ENCODE peak calls at places on chromosome X, in six cellular contexts. One of them, this sample, is unnamed. For H3K4me1, the result is how much of the 10 kb centered on the place peaks cover.

GRCh38 chrX:48590203-48591103 is 6.8 kb upstream of the WDR13 start:
- DNase-seq in IMR-90: no peak
- DNase-seq in neural progenitor cell: no peak
- DNase-seq in Karpas-422: no peak
- DNase-seq in fibroblast of lung: peak
- DNase-seq in colonic mucosa: no peak
- DNase-seq in this sample: no peak

GRCh38 chrX:85084770-85085393 is 81.2 kb downstream of the APOOL start:
- DNase-seq in IMR-90: peak
- DNase-seq in neural progenitor cell: peak
- DNase-seq in Karpas-422: peak
- DNase-seq in fibroblast of lung: peak
- DNase-seq in colonic mucosa: peak
- DNase-seq in this sample: peak

GRCh38 chrX:42119076-42119475 is 195.7 kb upstream of the CASK start:
- DNase-seq in fibroblast of lung: peak
- DNase-seq in neural progenitor cell: no peak
- DNase-seq in Karpas-422: no peak
- DNase-seq in IMR-90: peak
- DNase-seq in colonic mucosa: no peak
- DNase-seq in this sample: peak

GRCh38 chrX:135477576-135477975 is 42.9 kb upstream of the INTS6L start:
- DNase-seq in colonic mucosa: peak
- DNase-seq in IMR-90: peak
- DNase-seq in neural progenitor cell: peak
- DNase-seq in fibroblast of lung: peak
- DNase-seq in Karpas-422: peak
- DNase-seq in this sample: peak

GRCh38 chrX:103310592-103311400 is at the start of gene BEX2:
- DNase-seq in fibroblast of lung: peak
- DNase-seq in neural progenitor cell: peak
- DNase-seq in colonic mucosa: peak
- DNase-seq in Karpas-422: peak
- DNase-seq in IMR-90: no peak
- DNase-seq in this sample: peak

GRCh38 chrX:30900227-30900626 is 11.2 kb upstream of the TAB3 start:
- DNase-seq in fibroblast of lung: no peak
- DNase-seq in IMR-90: no peak
- DNase-seq in Karpas-422: no peak
- DNase-seq in colonic mucosa: no peak
- DNase-seq in neural progenitor cell: no peak
- DNase-seq in this sample: no peak

GRCh38 chrX:86148024-86148511 is at the start of gene DACH2:
- DNase-seq in colonic mucosa: peak
- DNase-seq in Karpas-422: no peak
- DNase-seq in IMR-90: peak
- DNase-seq in neural progenitor cell: peak
- DNase-seq in fibroblast of lung: peak
- DNase-seq in this sample: peak

GRCh38 chrX:270848-271367 is 10.3 kb upstream of the PLCXD1 start:
- DNase-seq in colonic mucosa: no peak
- DNase-seq in IMR-90: no peak
- DNase-seq in fibroblast of lung: no peak
- DNase-seq in Karpas-422: no peak
- DNase-seq in neural progenitor cell: no peak
- DNase-seq in this sample: no peak

GRCh38 chrX:39818071-39818470 is 279.7 kb downstream of the BCOR start:
- DNase-seq in IMR-90: no peak
- DNase-seq in neural progenitor cell: no peak
- DNase-seq in Karpas-422: no peak
- DNase-seq in fibroblast of lung: no peak
- DNase-seq in colonic mucosa: no peak
- DNase-seq in this sample: no peak

GRCh38 chrX:112513154-112513553 is 166.6 kb downstream of the LHFPL1 start:
- DNase-seq in colonic mucosa: no peak
- DNase-seq in IMR-90: peak
- DNase-seq in Karpas-422: no peak
- DNase-seq in neural progenitor cell: no peak
- DNase-seq in fibroblast of lung: no peak
- DNase-seq in this sample: peak

GRCh38 chrX:29903365-29903764 is 312.0 kb upstream of the MAGEB2 start:
- DNase-seq in neural progenitor cell: no peak
- DNase-seq in fibroblast of lung: peak
- DNase-seq in IMR-90: peak
- DNase-seq in colonic mucosa: no peak
- DNase-seq in Karpas-422: no peak
- DNase-seq in this sample: peak

GRCh38 chrX:7120578-7121219 is 26.8 kb upstream of the STS start:
- DNase-seq in fibroblast of lung: peak
- DNase-seq in colonic mucosa: no peak
- DNase-seq in neural progenitor cell: no peak
- DNase-seq in IMR-90: peak
- DNase-seq in Karpas-422: no peak
- DNase-seq in this sample: peak

GRCh38 chrX:28498658-28499057 is 88.6 kb upstream of the IL1RAPL1 start:
- DNase-seq in IMR-90: peak
- DNase-seq in Karpas-422: no peak
- DNase-seq in fibroblast of lung: peak
- DNase-seq in colonic mucosa: no peak
- DNase-seq in neural progenitor cell: peak
- DNase-seq in this sample: peak

GRCh38 chrX:150229030-150229429 is 134.1 kb upstream of the MAMLD1 start:
- DNase-seq in fibroblast of lung: no peak
- DNase-seq in IMR-90: no peak
- DNase-seq in Karpas-422: no peak
- DNase-seq in neural progenitor cell: no peak
- DNase-seq in colonic mucosa: peak
- DNase-seq in this sample: no peak

GRCh38 chrX:141733371-141733770 is 34.8 kb upstream of the SPANXD start:
- DNase-seq in Karpas-422: no peak
- DNase-seq in colonic mucosa: no peak
- DNase-seq in fibroblast of lung: peak
- DNase-seq in neural progenitor cell: no peak
- DNase-seq in IMR-90: peak
- DNase-seq in this sample: peak

GRCh38 chrX:23840674-23841073 is 57.7 kb downstream of the SAT1 start:
- DNase-seq in IMR-90: no peak
- DNase-seq in neural progenitor cell: peak
- DNase-seq in fibroblast of lung: no peak
- DNase-seq in colonic mucosa: peak
- DNase-seq in Karpas-422: no peak
- DNase-seq in this sample: no peak

GRCh38 chrX:110851780-110852179 is 56.2 kb upstream of the CHRDL1 start:
- DNase-seq in neural progenitor cell: no peak
- DNase-seq in fibroblast of lung: peak
- DNase-seq in colonic mucosa: no peak
- DNase-seq in Karpas-422: no peak
- DNase-seq in IMR-90: peak
- DNase-seq in this sample: peak

GRCh38 chrX:4935387-4935786 is 1221.9 kb upstream of the PRKX start:
- DNase-seq in Karpas-422: no peak
- DNase-seq in neural progenitor cell: no peak
- DNase-seq in colonic mucosa: no peak
- DNase-seq in fibroblast of lung: no peak
- DNase-seq in IMR-90: no peak
- DNase-seq in this sample: no peak

GRCh38 chrX:155966876-155967275 is 30.6 kb upstream of the IL9R start:
- DNase-seq in colonic mucosa: no peak
- DNase-seq in fibroblast of lung: no peak
- DNase-seq in Karpas-422: peak
- DNase-seq in IMR-90: no peak
- DNase-seq in neural progenitor cell: peak
- DNase-seq in this sample: peak

GRCh38 chrX:37910186-37910585 is 62.8 kb upstream of the DYNLT3 start:
- DNase-seq in fibroblast of lung: no peak
- DNase-seq in IMR-90: no peak
- DNase-seq in colonic mucosa: no peak
- DNase-seq in neural progenitor cell: no peak
- DNase-seq in Karpas-422: no peak
- DNase-seq in this sample: no peak

GRCh38 chrX:152733261-152733975 is at the start of the genes CSAG1 and MAGEA12:
- DNase-seq in Karpas-422: no peak
- DNase-seq in colonic mucosa: no peak
- DNase-seq in IMR-90: no peak
- DNase-seq in fibroblast of lung: no peak
- DNase-seq in neural progenitor cell: no peak
- DNase-seq in this sample: no peak

GRCh38 chrX:39928704-39929439 is 168.9 kb downstream of the BCOR start:
- DNase-seq in fibroblast of lung: no peak
- DNase-seq in neural progenitor cell: no peak
- DNase-seq in IMR-90: no peak
- DNase-seq in colonic mucosa: no peak
- DNase-seq in Karpas-422: no peak
- DNase-seq in this sample: peak

GRCh38 chrX:39416547-39417262 is 615.4 kb downstream of the MID1IP1 start:
- DNase-seq in colonic mucosa: no peak
- DNase-seq in fibroblast of lung: no peak
- DNase-seq in Karpas-422: no peak
- DNase-seq in neural progenitor cell: no peak
- DNase-seq in IMR-90: no peak
- DNase-seq in this sample: no peak

GRCh38 chrX:19344207-19344534 is 444 bp downstream of the PDHA1 start:
- DNase-seq in Karpas-422: peak
- DNase-seq in neural progenitor cell: no peak
- DNase-seq in fibroblast of lung: no peak
- DNase-seq in colonic mucosa: no peak
- DNase-seq in IMR-90: no peak
- DNase-seq in this sample: peak

GRCh38 chrX:19343462-19344206 is at the start of gene PDHA1:
- DNase-seq in IMR-90: peak
- DNase-seq in neural progenitor cell: peak
- DNase-seq in colonic mucosa: peak
- DNase-seq in Karpas-422: peak
- DNase-seq in fibroblast of lung: peak
- DNase-seq in this sample: peak

GRCh38 chrX:19343085-19343461 is 654 bp upstream of the PDHA1 start:
- DNase-seq in IMR-90: no peak
- DNase-seq in Karpas-422: peak
- DNase-seq in fibroblast of lung: no peak
- DNase-seq in colonic mucosa: no peak
- DNase-seq in neural progenitor cell: peak
- DNase-seq in this sample: no peak

GRCh38 chrX:19342331-19342906 is 1.3 kb upstream of the PDHA1 start:
- DNase-seq in colonic mucosa: no peak
- DNase-seq in Karpas-422: peak
- DNase-seq in IMR-90: peak
- DNase-seq in fibroblast of lung: peak
- DNase-seq in neural progenitor cell: no peak
- DNase-seq in this sample: peak

GRCh38 chrX:19344661-19345060 is 934 bp downstream of the PDHA1 start:
- DNase-seq in IMR-90: no peak
- DNase-seq in fibroblast of lung: no peak
- DNase-seq in colonic mucosa: no peak
- DNase-seq in neural progenitor cell: no peak
- DNase-seq in Karpas-422: peak
- DNase-seq in this sample: no peak
- H3K9ac ChIP-seq in IMR-90: no peak
- H3K9ac ChIP-seq in fibroblast of lung: no peak
- H3K9ac ChIP-seq in colonic mucosa: peak
- H3K9ac ChIP-seq in neural progenitor cell: peak
- H3K9ac ChIP-seq in Karpas-422: peak
- H3K9ac ChIP-seq in this sample: peak

DNA sequence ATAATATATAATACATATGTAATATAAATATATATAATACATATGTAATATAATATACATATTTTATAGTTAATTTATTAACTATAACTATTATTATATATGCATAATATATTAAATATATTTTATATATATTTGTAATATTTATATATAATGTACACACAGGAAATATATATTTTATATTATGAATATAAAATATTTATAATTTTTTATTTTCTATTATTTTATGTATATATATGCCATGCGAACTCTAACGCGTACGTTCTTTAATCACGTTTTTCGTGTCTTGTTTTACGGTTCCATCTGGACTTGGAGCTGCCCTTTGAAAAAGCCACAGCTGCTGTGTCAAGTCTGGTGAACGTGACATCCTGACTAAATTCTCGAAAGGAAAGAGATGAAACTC is 332.1 kb downstream of the ASMT start:
- DNase-seq in IMR-90: no peak
- DNase-seq in neural progenitor cell: no peak
- DNase-seq in Karpas-422: no peak
- DNase-seq in colonic mucosa: no peak
- DNase-seq in fibroblast of lung: no peak
- DNase-seq in this sample: no peak
- H3K4me1 ChIP-seq in IMR-90: under half
- H3K4me1 ChIP-seq in neural progenitor cell: under half
- H3K4me1 ChIP-seq in Karpas-422: under half
- H3K4me1 ChIP-seq in colonic mucosa: under half
- H3K4me1 ChIP-seq in fibroblast of lung: under half
- H3K4me1 ChIP-seq in this sample: under half

GRCh38 chrX:45847966-45848365 is 647.3 kb upstream of the DIPK2B start:
- DNase-seq in Karpas-422: no peak
- DNase-seq in neural progenitor cell: no peak
- DNase-seq in fibroblast of lung: peak
- DNase-seq in IMR-90: no peak
- DNase-seq in colonic mucosa: no peak
- DNase-seq in this sample: no peak

GRCh38 chrX:45850775-45851433 is 650.2 kb upstream of the DIPK2B start:
- DNase-seq in neural progenitor cell: peak
- DNase-seq in IMR-90: peak
- DNase-seq in colonic mucosa: peak
- DNase-seq in Karpas-422: no peak
- DNase-seq in fibroblast of lung: peak
- DNase-seq in this sample: peak

GRCh38 chrX:45851434-45851991 is 650.8 kb upstream of the DIPK2B start:
- DNase-seq in fibroblast of lung: no peak
- DNase-seq in IMR-90: no peak
- DNase-seq in Karpas-422: no peak
- DNase-seq in colonic mucosa: peak
- DNase-seq in neural progenitor cell: peak
- DNase-seq in this sample: peak

GRCh38 chrX:45850197-45850774 is 649.6 kb upstream of the DIPK2B start:
- DNase-seq in neural progenitor cell: peak
- DNase-seq in Karpas-422: no peak
- DNase-seq in colonic mucosa: peak
- DNase-seq in IMR-90: no peak
- DNase-seq in fibroblast of lung: peak
- DNase-seq in this sample: peak

DNA sequence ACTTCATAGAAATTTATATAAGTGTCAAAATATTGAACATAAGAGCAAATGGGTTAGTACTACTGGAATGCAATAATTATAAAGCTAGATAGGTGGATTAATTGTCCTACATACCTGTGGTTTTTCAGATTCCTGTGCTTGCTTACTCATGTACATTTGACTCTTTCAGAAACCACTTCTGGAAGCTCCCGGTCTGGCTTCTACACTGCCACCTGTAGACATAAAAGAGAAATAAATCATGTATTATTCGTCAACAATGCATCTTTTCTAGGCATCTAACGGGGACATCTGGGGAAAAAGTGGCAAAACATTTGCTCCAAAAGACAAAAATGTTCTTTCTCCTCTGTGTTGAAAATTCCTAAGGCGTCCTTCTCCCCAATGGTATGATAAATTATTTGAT is 648.6 kb upstream of the DIPK2B start:
- DNase-seq in neural progenitor cell: peak
- DNase-seq in Karpas-422: no peak
- DNase-seq in IMR-90: peak
- DNase-seq in fibroblast of lung: peak
- DNase-seq in colonic mucosa: no peak
- DNase-seq in this sample: peak
- H3K9ac ChIP-seq in neural progenitor cell: no peak
- H3K9ac ChIP-seq in Karpas-422: no peak
- H3K9ac ChIP-seq in IMR-90: peak
- H3K9ac ChIP-seq in fibroblast of lung: no peak
- H3K9ac ChIP-seq in colonic mucosa: no peak
- H3K9ac ChIP-seq in this sample: peak

GRCh38 chrX:124406294-124407013 is 60.1 kb downstream of the SH2D1A start:
- DNase-seq in Karpas-422: peak
- DNase-seq in colonic mucosa: peak
- DNase-seq in fibroblast of lung: peak
- DNase-seq in IMR-90: peak
- DNase-seq in neural progenitor cell: peak
- DNase-seq in this sample: peak
- H3K4me1 ChIP-seq in Karpas-422: under half
- H3K4me1 ChIP-seq in colonic mucosa: under half
- H3K4me1 ChIP-seq in fibroblast of lung: under half
- H3K4me1 ChIP-seq in IMR-90: under half
- H3K4me1 ChIP-seq in neural progenitor cell: under half
- H3K4me1 ChIP-seq in this sample: under half